ENCODE peak calls at places on chromosomes 13 and 19, in five cellular contexts. One of them, this sample, is unnamed.

GRCh38 chr13:113951246-113951999 is 22.5 kb downstream of the C13orf46 start:
- DNase-seq in fibroblast of the conjunctiva: peak; percentile 63
- DNase-seq in HTR-8/SVneo: peak; percentile 44
- DNase-seq in NCI-H460: peak; percentile 67
- DNase-seq in colonic mucosa: peak; percentile 85
- DNase-seq in this sample: peak; percentile 87

GRCh38 chr13:99931462-99931861 is 40.1 kb downstream of the ZIC5 start:
- DNase-seq in fibroblast of the conjunctiva: no peak
- DNase-seq in HTR-8/SVneo: no peak
- DNase-seq in NCI-H460: no peak
- DNase-seq in colonic mucosa: no peak
- DNase-seq in this sample: no peak

GRCh38 chr19:4911786-4912672 is 2.7 kb downstream of the UHRF1 start:
- DNase-seq in fibroblast of the conjunctiva: peak; percentile 100
- DNase-seq in HTR-8/SVneo: peak; percentile 92
- DNase-seq in NCI-H460: peak; percentile 83
- DNase-seq in colonic mucosa: peak; percentile 70
- DNase-seq in this sample: peak; percentile 45

GRCh38 chr19:1970003-1970805 is 29.2 kb downstream of the CSNK1G2 start:
- DNase-seq in fibroblast of the conjunctiva: no peak
- DNase-seq in HTR-8/SVneo: peak; percentile 21
- DNase-seq in NCI-H460: no peak
- DNase-seq in colonic mucosa: no peak
- DNase-seq in this sample: no peak

GRCh38 chr13:49082653-49083536 is 107.2 kb downstream of the FNDC3A start:
- DNase-seq in fibroblast of the conjunctiva: no peak
- DNase-seq in HTR-8/SVneo: peak; percentile 51
- DNase-seq in NCI-H460: no peak
- DNase-seq in colonic mucosa: no peak
- DNase-seq in this sample: no peak

GRCh38 chr19:3190921-3191805 is 5.4 kb downstream of the NCLN start:
- DNase-seq in fibroblast of the conjunctiva: no peak
- DNase-seq in HTR-8/SVneo: no peak
- DNase-seq in NCI-H460: no peak
- DNase-seq in colonic mucosa: no peak
- DNase-seq in this sample: no peak

GRCh38 chr13:29573190-29573589 is 22.3 kb downstream of the SLC7A1 start:
- DNase-seq in fibroblast of the conjunctiva: no peak
- DNase-seq in HTR-8/SVneo: no peak
- DNase-seq in NCI-H460: no peak
- DNase-seq in colonic mucosa: peak; percentile 87
- DNase-seq in this sample: peak; percentile 78

GRCh38 chr19:33225458-33225925 is at the start of gene SLC7A10:
- DNase-seq in fibroblast of the conjunctiva: no peak
- DNase-seq in HTR-8/SVneo: no peak
- DNase-seq in NCI-H460: no peak
- DNase-seq in colonic mucosa: no peak
- DNase-seq in this sample: no peak

GRCh38 chr13:34153428-34154180 is 335.7 kb downstream of the RFC3 start:
- DNase-seq in fibroblast of the conjunctiva: no peak
- DNase-seq in HTR-8/SVneo: no peak
- DNase-seq in NCI-H460: no peak
- DNase-seq in colonic mucosa: no peak
- DNase-seq in this sample: no peak

GRCh38 chr13:70505809-70506208 is 397.6 kb upstream of the KLHL1 start:
- DNase-seq in fibroblast of the conjunctiva: no peak
- DNase-seq in HTR-8/SVneo: no peak
- DNase-seq in NCI-H460: no peak
- DNase-seq in colonic mucosa: no peak
- DNase-seq in this sample: no peak

GRCh38 chr19:32269831-32270230 is 75.6 kb upstream of the ZNF507 start:
- DNase-seq in fibroblast of the conjunctiva: no peak
- DNase-seq in HTR-8/SVneo: no peak
- DNase-seq in NCI-H460: no peak
- DNase-seq in colonic mucosa: no peak
- DNase-seq in this sample: no peak